ENCODE peak calls at places on chromosome 1, in seven cellular contexts. K is lung, G is thyroid gland, P is OCI-LY7, V is PC-9, E is HCT116, N is PC-3. U is an unnamed sample. For H3K4me1, the result is how much of the 10 kb centered on the place peaks cover.

GRCh38 chr1:214623430-214623829 is 20.4 kb downstream of the CENPF start:
- DNase-seq in K (no peak), G (no peak), P (no peak), V (no peak), E (no peak), N (peak), U (no peak)

GRCh38 chr1:207077012-207077411 is 11.6 kb upstream of the C4BPB start:
- DNase-seq in K (no peak), G (no peak), P (no peak), V (no peak), E (no peak), N (no peak), U (no peak)

GRCh38 chr1:10973552-10973951 is 38.9 kb upstream of the TARDBP start:
- DNase-seq in K (no peak), G (no peak), P (no peak), V (no peak), E (no peak), N (no peak), U (no peak)

GRCh38 chr1:79790950-79791349 is 784.4 kb upstream of the ADGRL4 start:
- DNase-seq in K (no peak), G (no peak), P (no peak), V (no peak), E (no peak), N (no peak), U (no peak)

GRCh38 chr1:150549496-150550221 is 451 bp downstream of the ADAMTSL4 start:
- DNase-seq in K (no peak), G (no peak), P (no peak), V (no peak), E (no peak), N (no peak), U (no peak)

GRCh38 chr1:234960722-234961467 is 167.7 kb downstream of the TOMM20 start:
- DNase-seq in K (no peak), G (no peak), P (no peak), V (peak), E (no peak), N (peak), U (peak)

GRCh38 chr1:17016317-17016661 is 4.6 kb upstream of the ATP13A2 start:
- DNase-seq in K (no peak), G (no peak), P (no peak), V (no peak), E (no peak), N (peak), U (no peak)

GRCh38 chr1:226637147-226637935 is 88.8 kb downstream of the STUM start:
- DNase-seq in K (no peak), G (no peak), P (peak), V (no peak), E (no peak), N (no peak), U (peak)

GRCh38 chr1:179831852-179832699 is 45.5 kb downstream of the TOR1AIP2 start:
- DNase-seq in K (peak), G (peak), P (no peak), V (no peak), E (no peak), N (no peak), U (no peak)

GRCh38 chr1:209375681-209376360 is 207.7 kb upstream of the CAMK1G start:
- DNase-seq in K (no peak), G (no peak), P (no peak), V (peak), E (no peak), N (peak), U (no peak)

GRCh38 chr1:21291184-21291583 is 921 bp upstream of the ECE1 start:
- DNase-seq in K (no peak), G (no peak), P (no peak), V (no peak), E (no peak), N (no peak), U (no peak)

GRCh38 chr1:243738020-243738419 is 112.0 kb downstream of the AKT3 start:
- DNase-seq in K (no peak), G (no peak), P (no peak), V (no peak), E (no peak), N (no peak), U (no peak)

GRCh38 chr1:218480137-218480536 is 135.0 kb downstream of the TGFB2 start:
- DNase-seq in K (no peak), G (no peak), P (no peak), V (no peak), E (no peak), N (peak), U (no peak)

GRCh38 chr1:228366062-228366850 is 40.4 kb downstream of the TRIM11 start:
- DNase-seq in K (no peak), G (no peak), P (no peak), V (no peak), E (no peak), N (no peak), U (no peak)

GRCh38 chr1:65198095-65198494 is 50.1 kb downstream of the AK4 start:
- DNase-seq in K (no peak), G (no peak), P (no peak), V (no peak), E (no peak), N (no peak), U (no peak)

GRCh38 chr1:217563179-217563578 is 67.7 kb downstream of the GPATCH2 start:
- DNase-seq in K (no peak), G (no peak), P (no peak), V (no peak), E (no peak), N (peak), U (no peak)

DNA sequence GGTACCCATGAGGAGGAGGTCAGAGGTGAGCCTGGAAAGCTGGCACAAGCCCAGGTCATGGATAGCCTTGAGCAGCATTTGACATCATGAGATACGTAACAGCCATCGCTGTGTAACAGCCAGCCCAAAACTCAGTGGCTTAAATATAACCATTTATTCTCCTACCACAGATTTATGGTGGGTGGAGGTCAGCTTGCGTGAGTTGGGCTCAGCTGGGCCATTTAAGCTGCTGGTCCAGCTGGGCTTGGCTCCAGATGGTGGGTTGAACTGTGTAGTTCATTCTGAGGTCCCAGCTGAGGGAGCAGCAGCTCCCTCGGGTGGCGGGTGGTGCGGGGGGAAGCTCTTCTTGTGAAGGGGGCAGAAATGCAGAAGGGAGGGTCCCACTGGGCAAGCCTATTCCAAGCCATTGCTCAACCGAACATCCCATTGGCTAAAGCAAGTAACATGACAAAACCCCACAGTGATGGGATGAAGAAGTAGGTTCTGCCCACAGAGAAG is 75.9 kb downstream of the IGSF21 start:
- DNase-seq in K (no peak), G (no peak), P (no peak), V (no peak), E (no peak), N (no peak), U (no peak)
- H3K4me1 ChIP-seq in K (under half), G (under half), P (under half), V (under half), E (under half), N (under half), U (under half)

GRCh38 chr1:203270448-203270847 is 34.9 kb upstream of the BTG2 start:
- DNase-seq in K (no peak), G (no peak), P (no peak), V (no peak), E (no peak), N (no peak), U (peak)
- TF ChIP-seq CTCF in K (no peak), G (no peak), P (peak), V (no peak), E (no peak), N (no peak), U (no peak)

GRCh38 chr1:156522443-156522970 is 21.9 kb upstream of the MEF2D start:
- DNase-seq in K (no peak), G (no peak), P (no peak), V (no peak), E (no peak), N (no peak), U (no peak)
- H3K4me1 ChIP-seq in K (under half), G (under half), P (under half), V (under half), E (under half), N (under half), U (under half)

DNA sequence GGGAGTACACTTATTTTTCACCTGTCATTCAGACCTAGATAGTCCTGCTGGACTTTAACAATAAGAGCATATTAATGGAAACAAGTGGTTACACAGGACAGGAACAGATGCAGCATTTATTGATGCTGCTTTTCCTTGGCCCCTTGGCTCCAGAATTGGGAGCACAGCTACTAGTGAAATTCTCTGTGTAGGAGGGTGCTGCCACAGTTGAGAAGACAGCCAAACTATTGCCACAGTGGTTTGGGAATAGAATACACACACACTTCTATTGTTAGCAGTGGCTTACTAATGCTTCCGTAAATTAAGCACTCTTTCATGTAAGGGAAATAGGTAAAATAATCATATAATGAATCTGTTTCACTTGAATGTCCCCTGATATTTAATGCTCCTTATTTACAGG is 105.3 kb upstream of the TENT5C start:
- DNase-seq in K (no peak), G (no peak), P (no peak), V (no peak), E (no peak), N (no peak), U (no peak)
- TF ChIP-seq CTCF in K (no peak), G (no peak), P (no peak), V (no peak), E (no peak), N (no peak), U (no peak)

GRCh38 chr1:109877320-109877771 is 33.3 kb upstream of the CSF1 start:
- DNase-seq in K (peak), G (peak), P (no peak), V (peak), E (no peak), N (no peak), U (peak)

GRCh38 chr1:109877776-109878175 is 32.9 kb upstream of the CSF1 start:
- DNase-seq in K (no peak), G (no peak), P (no peak), V (no peak), E (no peak), N (no peak), U (no peak)

GRCh38 chr1:109874445-109874844 is 36.2 kb upstream of the CSF1 start:
- DNase-seq in K (no peak), G (no peak), P (no peak), V (no peak), E (no peak), N (no peak), U (no peak)

GRCh38 chr1:109876617-109877319 is 33.9 kb upstream of the CSF1 start:
- DNase-seq in K (no peak), G (no peak), P (no peak), V (peak), E (no peak), N (no peak), U (no peak)

GRCh38 chr1:109875874-109876273 is 34.8 kb upstream of the CSF1 start:
- DNase-seq in K (no peak), G (no peak), P (no peak), V (no peak), E (no peak), N (no peak), U (no peak)
- H3K4me1 ChIP-seq in K (under half), G (under half), P (under half), V (under half), E (under half), N (under half), U (under half)

GRCh38 chr1:27129225-27129624 is 25.7 kb downstream of the SLC9A1 start:
- DNase-seq in K (no peak), G (no peak), P (no peak), V (no peak), E (no peak), N (no peak), U (no peak)

GRCh38 chr1:27130798-27131197 is 24.1 kb downstream of the SLC9A1 start:
- DNase-seq in K (no peak), G (no peak), P (no peak), V (no peak), E (no peak), N (no peak), U (no peak)

GRCh38 chr1:27124405-27124804 is 30.5 kb downstream of the SLC9A1 start:
- DNase-seq in K (no peak), G (no peak), P (no peak), V (no peak), E (no peak), N (no peak), U (no peak)

GRCh38 chr1:27122652-27123051 is 32.3 kb downstream of the SLC9A1 start:
- DNase-seq in K (peak), G (peak), P (no peak), V (peak), E (no peak), N (peak), U (peak)

DNA sequence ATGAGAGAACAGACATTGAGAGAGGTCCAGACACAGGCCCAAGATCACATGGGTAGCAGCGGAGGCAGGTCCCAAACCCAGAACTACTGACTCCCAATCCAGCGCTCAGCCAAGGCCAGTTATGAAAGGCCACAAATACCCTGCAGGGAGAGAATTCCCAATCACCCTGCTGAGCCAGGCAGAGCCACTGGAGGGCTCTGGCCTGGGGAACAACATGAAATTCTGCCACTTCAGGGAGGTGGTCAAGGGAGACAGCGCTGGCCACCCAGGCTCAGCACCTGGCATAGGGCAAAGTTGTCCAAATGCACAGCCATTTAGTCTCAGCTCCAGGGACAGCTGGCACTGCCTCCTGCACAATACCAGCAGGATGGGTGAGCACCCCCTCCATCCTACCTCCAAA is 27.5 kb downstream of the SLC9A1 start:
- DNase-seq in K (no peak), G (no peak), P (no peak), V (no peak), E (no peak), N (no peak), U (no peak)
- TF ChIP-seq CTCF in K (no peak), G (no peak), P (no peak), V (peak), E (no peak), N (peak), U (no peak)

DNA sequence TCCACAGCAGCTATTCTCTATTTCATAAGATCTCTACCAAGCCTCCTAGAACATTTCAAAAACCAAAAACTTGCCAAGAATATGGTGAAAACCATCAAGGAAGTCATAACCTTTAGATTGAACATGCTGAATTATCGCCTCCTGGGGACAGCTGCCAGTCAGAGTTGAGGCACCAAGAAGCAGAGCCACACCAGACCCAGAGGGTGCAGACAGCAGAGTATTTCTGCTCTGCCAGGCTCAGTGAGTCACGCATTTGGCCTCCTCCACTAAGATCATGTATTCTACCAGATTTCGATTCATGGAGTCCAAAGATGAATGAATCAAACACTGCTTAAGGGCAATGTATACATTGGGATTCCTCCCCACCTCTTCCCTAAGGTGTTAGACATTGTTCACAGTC is 2.1 kb downstream of the F3 start:
- DNase-seq in K (no peak), G (no peak), P (no peak), V (peak), E (no peak), N (peak), U (no peak)
- H3K4me1 ChIP-seq in K (under half), G (under half), P (under half), V (half or more), E (under half), N (half or more), U (under half)

GRCh38 chr1:246825557-246826175 is 101.5 kb downstream of the SCCPDH start:
- DNase-seq in K (no peak), G (no peak), P (no peak), V (no peak), E (no peak), N (no peak), U (no peak)

GRCh38 chr1:246815693-246816270 is 91.6 kb downstream of the SCCPDH start:
- DNase-seq in K (no peak), G (no peak), P (no peak), V (no peak), E (no peak), N (no peak), U (no peak)

GRCh38 chr1:246814890-246815289 is 90.7 kb downstream of the SCCPDH start:
- DNase-seq in K (no peak), G (no peak), P (no peak), V (no peak), E (no peak), N (no peak), U (no peak)

DNA sequence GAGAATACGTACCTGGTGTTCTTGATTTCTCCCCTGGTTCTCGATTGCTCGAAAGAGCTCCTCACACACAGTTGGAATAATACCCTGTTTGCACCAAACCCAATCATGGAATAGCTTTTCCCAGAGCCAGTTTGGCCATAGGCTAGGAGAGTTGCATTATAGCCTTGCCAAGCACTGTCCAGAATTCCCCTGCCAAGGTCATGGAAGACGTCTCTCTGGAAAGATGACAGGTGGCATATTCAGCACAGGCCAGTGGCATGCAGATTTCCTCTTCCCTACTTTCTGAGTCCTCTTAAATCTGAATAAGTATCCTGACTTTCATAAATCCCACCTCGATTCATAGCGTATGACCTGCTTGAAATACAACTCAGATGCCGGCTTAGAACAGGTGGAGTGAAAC is 96.5 kb downstream of the SCCPDH start:
- DNase-seq in K (no peak), G (no peak), P (no peak), V (no peak), E (no peak), N (no peak), U (no peak)
- TF ChIP-seq CTCF in K (no peak), G (no peak), P (no peak), V (no peak), E (no peak), N (no peak), U (no peak)